ENCODE peak calls at places on chromosomes 2 and 18, in six cellular contexts. Z, H, J, M, S and Q are unnamed samples.

GRCh38 chr2:212777020-212777491 is 238.5 kb upstream of the ERBB4 start:
- DNase-seq in H (no peak), S (no peak), M (no peak), J (peak; percentile 33), Z (no peak), Q (no peak)

GRCh38 chr2:30666307-30666874 is 140.9 kb downstream of the CAPN13 start:
- DNase-seq in J (no peak), M (no peak), H (peak; percentile 15), Z (no peak), S (no peak), Q (no peak)

GRCh38 chr2:40225670-40226069 is 226.2 kb downstream of the SLC8A1 start:
- DNase-seq in H (no peak), S (no peak), J (no peak), Z (no peak), M (no peak), Q (no peak)

GRCh38 chr2:240579771-240580614 is 6.5 kb upstream of the CAPN10 start:
- DNase-seq in J (no peak), M (peak; percentile 69), Z (no peak), S (no peak), H (peak; percentile 84), Q (peak; percentile 74)

GRCh38 chr2:152473151-152473857 is 138.3 kb downstream of the FMNL2 start:
- DNase-seq in Z (no peak), J (no peak), M (no peak), H (no peak), S (no peak), Q (no peak)

GRCh38 chr2:234592541-234592940 is 95.7 kb upstream of the ARL4C start:
- DNase-seq in M (no peak), S (no peak), H (no peak), Z (no peak), J (no peak), Q (no peak)

GRCh38 chr2:120220756-120221155 is 2.4 kb downstream of the TMEM185B start:
- DNase-seq in S (no peak), J (no peak), H (peak; percentile 29), Z (no peak), M (no peak), Q (no peak)

GRCh38 chr18:45755936-45756335 is 32.0 kb downstream of the SLC14A1 start:
- DNase-seq in H (no peak), Z (no peak), S (peak; percentile 84), M (no peak), J (no peak), Q (no peak)

GRCh38 chr2:18356676-18357075 is 203.8 kb downstream of the RDH14 start:
- DNase-seq in M (no peak), Z (no peak), J (no peak), S (no peak), H (no peak), Q (no peak)

GRCh38 chr18:27184115-27185024 is 738 bp downstream of the CHST9 start:
- DNase-seq in S (peak; percentile 5), H (no peak), J (no peak), Z (peak; percentile 15), M (no peak), Q (peak; percentile 75)

GRCh38 chr2:219331560-219332213 is 857 bp downstream of the RESP18 start:
- DNase-seq in S (no peak), H (peak; percentile 76), J (no peak), Z (peak; percentile 82), M (no peak), Q (peak; percentile 90)

GRCh38 chr18:43049021-43049420 is 66.5 kb downstream of the RIT2 start:
- DNase-seq in M (no peak), S (no peak), H (no peak), J (no peak), Z (no peak), Q (no peak)

GRCh38 chr18:21134895-21135294 is 23.3 kb upstream of the ROCK1 start:
- DNase-seq in S (no peak), J (no peak), H (no peak), Z (no peak), M (no peak), Q (no peak)

GRCh38 chr2:119827866-119828507 is 68.3 kb downstream of the PTPN4 start:
- DNase-seq in H (no peak), J (no peak), Z (no peak), S (no peak), M (no peak), Q (no peak)

GRCh38 chr2:133324150-133324561 is 244.1 kb downstream of the NCKAP5 start:
- DNase-seq in M (no peak), S (no peak), J (no peak), Z (no peak), H (no peak), Q (no peak)

GRCh38 chr2:236658974-236659757 is 89.5 kb downstream of the ACKR3 start:
- DNase-seq in Z (no peak), H (peak; percentile 13), J (no peak), S (no peak), M (no peak), Q (peak; percentile 34)

GRCh38 chr2:160254363-160254762 is 54.3 kb upstream of the ITGB6 start:
- DNase-seq in S (no peak), M (no peak), J (no peak), H (no peak), Z (no peak), Q (no peak)

GRCh38 chr2:131154071-131154531 is 49.0 kb downstream of the PLEKHB2 start:
- DNase-seq in M (peak; percentile 49), H (peak; percentile 84), J (peak; percentile 7), Z (peak; percentile 76), S (peak; percentile 51), Q (no peak)

GRCh38 chr2:200765139-200765951 is 46.4 kb upstream of the BZW1 start:
- DNase-seq in Z (no peak), S (no peak), J (no peak), M (no peak), H (peak; percentile 77), Q (no peak)

GRCh38 chr2:226796012-226796839 is 3.4 kb downstream of the IRS1 start:
- DNase-seq in H (no peak), M (no peak), Z (no peak), J (no peak), S (no peak), Q (no peak)

GRCh38 chr2:26670171-26670570 is 22.4 kb upstream of the KCNK3 start:
- DNase-seq in M (no peak), S (no peak), J (no peak), H (no peak), Z (no peak), Q (no peak)

GRCh38 chr2:234026111-234026510 is 24.4 kb upstream of the SPP2 start:
- DNase-seq in Z (no peak), M (no peak), H (no peak), S (no peak), J (no peak), Q (no peak)

GRCh38 chr2:74384051-74384450 is 3.9 kb upstream of the DCTN1 start:
- DNase-seq in M (no peak), Z (no peak), H (no peak), S (no peak), J (no peak), Q (no peak)

GRCh38 chr18:3832211-3832610 is 382.2 kb downstream of the TGIF1 start:
- DNase-seq in H (no peak), M (no peak), Z (no peak), J (no peak), S (no peak), Q (no peak)

GRCh38 chr2:99085400-99085799 is 56.1 kb upstream of the C2orf15 start:
- DNase-seq in Z (no peak), J (no peak), S (no peak), H (no peak), M (peak; percentile 10), Q (no peak)

GRCh38 chr18:25503567-25504081 is 151.7 kb upstream of the ZNF521 start:
- DNase-seq in M (no peak), J (no peak), S (peak; percentile 28), Z (peak; percentile 29), H (no peak), Q (peak; percentile 53)

GRCh38 chr18:8368490-8369217 is 240.6 kb upstream of the RAB12 start:
- DNase-seq in Z (no peak), M (no peak), H (no peak), J (no peak), S (no peak), Q (no peak)

GRCh38 chr2:213199871-213200270 is 48.5 kb upstream of the IKZF2 start:
- DNase-seq in M (no peak), S (no peak), J (no peak), H (no peak), Z (no peak), Q (no peak)